ENCODE peak calls at places on chromosomes 5 and 9, in nine cellular contexts. M is CD8-positive, alpha-beta T cell; V is fibroblast of mammary gland; O is Caco-2; X is thyroid gland; J is aorta; L is ovary; K is foreskin fibroblast; R is fibroblast of pulmonary artery. G is an unnamed sample.

GRCh38 chr9:97958812-97959511 is 21.0 kb upstream of the HEMGN start:
- DNase-seq in M (no peak), V (peak), O (no peak), X (no peak), J (no peak), L (no peak), K (peak), R (peak), G (no peak)

GRCh38 chr5:132773601-132774355 is 3.3 kb downstream of the SEPTIN8 start:
- DNase-seq in M (no peak), V (no peak), O (no peak), X (no peak), J (no peak), L (no peak), K (no peak), R (no peak), G (no peak)

GRCh38 chr9:117903453-117903852 is 199.2 kb downstream of the TLR4 start:
- DNase-seq in M (no peak), V (no peak), O (no peak), X (no peak), J (no peak), L (no peak), K (no peak), R (no peak), G (no peak)

GRCh38 chr9:126299706-126300276 is 26.8 kb upstream of the MVB12B start:
- DNase-seq in M (no peak), V (peak), O (no peak), X (no peak), J (no peak), L (no peak), K (peak), R (peak), G (peak)

GRCh38 chr5:171980729-171981128 is 25.7 kb downstream of the FBXW11 start:
- DNase-seq in M (no peak), V (no peak), O (no peak), X (no peak), J (no peak), L (no peak), K (no peak), R (no peak), G (no peak)

GRCh38 chr5:8184455-8185063 is 315.6 kb downstream of the MTRR start:
- DNase-seq in M (no peak), V (peak), O (peak), X (peak), J (no peak), L (no peak), K (peak), R (peak), G (no peak)

GRCh38 chr5:173248481-173248880 is 13.5 kb upstream of the NKX2-5 start:
- DNase-seq in M (no peak), V (no peak), O (no peak), X (no peak), J (no peak), L (no peak), K (no peak), R (no peak), G (no peak)

GRCh38 chr5:17361331-17361730 is 136.7 kb upstream of the TAF11L2 start:
- DNase-seq in M (no peak), V (no peak), O (no peak), X (no peak), J (no peak), L (no peak), K (no peak), R (no peak), G (no peak)

GRCh38 chr9:37943329-37944265 is 39.7 kb upstream of the SLC25A51 start:
- DNase-seq in M (no peak), V (peak), O (peak), X (peak), J (peak), L (peak), K (peak), R (peak), G (no peak)

GRCh38 chr9:106534800-106535199 is 328.2 kb upstream of the ZNF462 start:
- DNase-seq in M (no peak), V (no peak), O (no peak), X (no peak), J (no peak), L (no peak), K (no peak), R (no peak), G (no peak)

GRCh38 chr5:178703015-178703414 is 27.4 kb downstream of the ZNF354A start:
- DNase-seq in M (no peak), V (no peak), O (no peak), X (no peak), J (no peak), L (no peak), K (no peak), R (no peak), G (no peak)

GRCh38 chr5:69492391-69493234 is at the start of gene OCLN:
- DNase-seq in M (no peak), V (no peak), O (peak), X (peak), J (no peak), L (no peak), K (peak), R (no peak), G (no peak)

GRCh38 chr9:122789256-122790046 is 718 bp downstream of the OR5C1 start:
- DNase-seq in M (no peak), V (no peak), O (no peak), X (no peak), J (no peak), L (no peak), K (no peak), R (no peak), G (no peak)

GRCh38 chr5:86101966-86102365 is 515.8 kb upstream of the COX7C start:
- DNase-seq in M (no peak), V (no peak), O (no peak), X (no peak), J (no peak), L (no peak), K (no peak), R (no peak), G (no peak)

GRCh38 chr9:125747765-125748510 is 765 bp downstream of the PBX3 start:
- DNase-seq in M (no peak), V (no peak), O (peak), X (peak), J (peak), L (peak), K (peak), R (no peak), G (no peak)

GRCh38 chr5:141411575-141411974 is 1.2 kb upstream of the PCDHGA10 start:
- DNase-seq in M (no peak), V (no peak), O (no peak), X (no peak), J (no peak), L (no peak), K (no peak), R (no peak), G (no peak)
- H3K4me3 ChIP-seq in M (no peak), V (no peak), O (no peak), X (no peak), J (no peak), L (no peak), K (no peak), R (no peak), G (no peak)

GRCh38 chr5:759781-760362 is 24.7 kb downstream of the ZDHHC11B start:
- DNase-seq in M (no peak), V (no peak), O (no peak), X (no peak), J (peak), L (peak), K (no peak), R (no peak), G (no peak)

GRCh38 chr5:759111-759741 is 25.3 kb downstream of the ZDHHC11B start:
- DNase-seq in M (peak), V (peak), O (peak), X (no peak), J (peak), L (peak), K (no peak), R (peak), G (no peak)

GRCh38 chr5:757346-757930 is 27.1 kb downstream of the ZDHHC11B start:
- DNase-seq in M (no peak), V (no peak), O (no peak), X (no peak), J (peak), L (peak), K (no peak), R (no peak), G (peak)

GRCh38 chr5:757931-758697 is 26.4 kb downstream of the ZDHHC11B start:
- DNase-seq in M (no peak), V (no peak), O (peak), X (no peak), J (peak), L (peak), K (no peak), R (no peak), G (peak)

DNA sequence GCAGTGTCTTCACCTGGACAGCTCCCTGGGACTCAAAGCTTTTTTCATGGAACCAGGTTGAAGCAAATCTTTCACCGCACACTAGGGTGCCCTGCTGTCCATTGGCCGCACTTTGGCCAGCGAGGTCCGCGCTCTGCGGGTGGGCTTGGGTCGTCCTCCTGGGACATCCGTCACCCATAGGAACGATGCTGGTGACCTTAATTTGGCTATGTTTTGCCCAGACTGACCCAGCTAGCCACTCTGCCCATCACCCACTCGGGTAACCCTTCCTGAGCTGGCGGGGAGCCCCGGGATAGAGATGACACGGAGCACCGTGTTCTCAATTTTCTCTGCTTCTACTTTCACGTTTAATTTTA is 25.9 kb downstream of the ZDHHC11B start:
- DNase-seq in M (no peak), V (no peak), O (no peak), X (no peak), J (peak), L (peak), K (no peak), R (no peak), G (no peak)
- H3K4me3 ChIP-seq in M (no peak), V (no peak), O (no peak), X (no peak), J (no peak), L (no peak), K (no peak), R (no peak), G (peak)

GRCh38 chr5:36606437-36607113 is at the start of gene SLC1A3:
- DNase-seq in M (no peak), V (peak), O (peak), X (peak), J (peak), L (peak), K (peak), R (peak), G (no peak)

GRCh38 chr5:36606052-36606436 is 362 bp upstream of the SLC1A3 start:
- DNase-seq in M (no peak), V (peak), O (no peak), X (no peak), J (no peak), L (no peak), K (no peak), R (no peak), G (no peak)

GRCh38 chr5:36607114-36607561 is 732 bp downstream of the SLC1A3 start:
- DNase-seq in M (no peak), V (peak), O (peak), X (peak), J (no peak), L (peak), K (peak), R (peak), G (no peak)

GRCh38 chr5:36602711-36603321 is 3.6 kb upstream of the SLC1A3 start:
- DNase-seq in M (no peak), V (no peak), O (no peak), X (peak), J (no peak), L (no peak), K (peak), R (no peak), G (no peak)

GRCh38 chr5:36605241-36605640 is 1.2 kb upstream of the SLC1A3 start:
- DNase-seq in M (no peak), V (peak), O (no peak), X (no peak), J (no peak), L (no peak), K (peak), R (no peak), G (no peak)
- H3K4me3 ChIP-seq in M (no peak), V (no peak), O (peak), X (no peak), J (no peak), L (no peak), K (no peak), R (no peak), G (no peak)

DNA sequence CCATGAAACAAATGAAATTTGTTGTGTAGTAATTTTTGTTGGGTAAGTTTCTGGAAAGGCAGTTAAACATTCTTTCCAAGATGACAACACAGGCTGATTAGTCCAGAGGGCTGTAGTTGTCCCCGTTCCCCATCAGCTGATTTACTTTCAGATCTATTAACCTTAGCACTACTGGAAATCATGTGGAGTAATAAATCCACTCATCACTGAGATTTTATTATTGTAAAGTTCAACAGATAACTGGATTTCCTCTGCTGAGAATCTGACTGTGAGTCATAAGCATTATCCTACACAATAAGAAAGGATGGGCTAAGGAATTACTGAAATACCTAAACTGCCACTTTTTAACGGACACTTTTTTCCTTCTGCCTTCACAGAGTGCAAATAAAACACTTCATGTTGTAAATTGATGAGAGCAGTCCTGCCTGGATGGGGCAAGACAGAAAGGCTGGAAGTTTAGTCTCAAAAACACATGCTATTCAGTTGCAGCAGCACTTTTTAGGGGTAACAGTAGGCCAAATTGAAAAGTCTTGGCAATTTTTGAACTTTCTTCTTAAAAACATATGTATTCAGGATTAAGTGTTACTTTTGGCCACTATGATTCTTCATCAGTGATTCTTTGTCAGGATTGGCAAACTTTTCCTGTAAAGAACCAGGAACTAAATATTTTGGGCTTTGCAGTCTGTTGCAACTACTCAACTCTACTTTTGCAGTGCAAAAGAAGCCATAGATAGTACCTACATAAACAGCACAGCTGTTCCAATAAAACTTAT is 7.1 kb downstream of the STOM start:
- DNase-seq in M (no peak), V (peak), O (no peak), X (no peak), J (no peak), L (no peak), K (peak), R (peak), G (no peak)
- H3K4me3 ChIP-seq in M (no peak), V (no peak), O (no peak), X (no peak), J (no peak), L (no peak), K (no peak), R (peak), G (peak)

G was measured in vagina.